ENCODE peak calls at places on chromosomes 1 and 21, in five cellular contexts. A, P, V, W and G are unnamed samples.

GRCh38 chr1:110631836-110632620 is 25.9 kb upstream of the KCNA2 start:
- DNase-seq in A (no peak), V (no peak), W (no peak), P (no peak), G (no peak)

GRCh38 chr1:24779689-24780464 is 34.6 kb downstream of the CLIC4 start:
- DNase-seq in A (no peak), P (no peak), W (no peak), V (no peak), G (no peak)

GRCh38 chr1:162641128-162641527 is 8.9 kb downstream of the DDR2 start:
- DNase-seq in V (no peak), A (no peak), W (no peak), P (no peak), G (no peak)

GRCh38 chr1:164651378-164651951 is 92.5 kb downstream of the PBX1 start:
- DNase-seq in V (peak), W (no peak), A (no peak), P (no peak), G (no peak)

GRCh38 chr21:16002872-16003466 is 273.2 kb downstream of the USP25 start:
- DNase-seq in P (no peak), A (no peak), V (no peak), W (no peak), G (peak)

GRCh38 chr1:193111641-193112090 is 6.5 kb upstream of the GLRX2 start:
- DNase-seq in P (peak), V (peak), W (no peak), A (no peak), G (peak)

GRCh38 chr1:205533729-205534443 is 29.4 kb downstream of the CDK18 start:
- DNase-seq in P (no peak), V (no peak), A (no peak), W (no peak), G (no peak)

GRCh38 chr1:244435562-244436205 is 16.0 kb downstream of the ADSS2 start:
- DNase-seq in A (no peak), V (no peak), W (no peak), P (no peak), G (no peak)

GRCh38 chr1:225474986-225475820 is 47.4 kb upstream of the LBR start:
- DNase-seq in W (peak), V (peak), P (peak), A (peak), G (peak)

GRCh38 chr1:56146449-56146848 is 432.9 kb downstream of the PLPP3 start:
- DNase-seq in P (no peak), A (no peak), W (no peak), V (no peak), G (no peak)

GRCh38 chr1:58529288-58529687 is 17.2 kb downstream of the OMA1 start:
- DNase-seq in P (no peak), A (no peak), W (no peak), V (no peak), G (no peak)

GRCh38 chr1:226034482-226034881 is 28.0 kb upstream of the H3-3A start:
- DNase-seq in V (peak), P (peak), A (no peak), W (no peak), G (peak)

GRCh38 chr1:82392513-82392912 is 591.8 kb downstream of the ADGRL2 start:
- DNase-seq in W (no peak), P (no peak), A (no peak), V (no peak), G (no peak)

GRCh38 chr1:176560681-176561080 is 97.7 kb downstream of the PAPPA2 start:
- DNase-seq in A (no peak), V (no peak), W (no peak), P (no peak), G (no peak)

GRCh38 chr1:30857964-30858363 is 50.6 kb downstream of the SDC3 start:
- DNase-seq in P (no peak), W (no peak), A (no peak), V (no peak), G (no peak)

GRCh38 chr21:45698493-45698947 is 55.0 kb downstream of the PCBP3 start:
- DNase-seq in V (no peak), W (no peak), A (no peak), P (peak), G (no peak)

GRCh38 chr1:24179251-24179895 is 7.7 kb downstream of the IFNLR1 start:
- DNase-seq in A (no peak), W (no peak), V (peak), P (no peak), G (no peak)

GRCh38 chr1:226549937-226550670 is 1.5 kb downstream of the STUM start:
- DNase-seq in V (no peak), A (no peak), P (peak), W (peak), G (peak)

GRCh38 chr21:42433946-42434551 is 30.3 kb downstream of the UBASH3A start:
- DNase-seq in V (peak), W (no peak), A (no peak), P (no peak), G (no peak)

GRCh38 chr1:31562707-31563360 is 13.5 kb upstream of the TINAGL1 start:
- DNase-seq in P (no peak), W (no peak), V (no peak), A (no peak), G (no peak)

GRCh38 chr1:45913183-45913924 is 109.9 kb downstream of the MAST2 start:
- DNase-seq in P (peak), V (no peak), W (no peak), A (no peak), G (no peak)

GRCh38 chr1:178307264-178307663 is 189.5 kb downstream of the CLEC20A start:
- DNase-seq in A (no peak), V (no peak), W (no peak), P (no peak), G (no peak)

GRCh38 chr1:196007763-196008162 is 600.5 kb downstream of the KCNT2 start:
- DNase-seq in V (no peak), P (no peak), W (no peak), A (no peak), G (no peak)

GRCh38 chr1:155877945-155878344 is 18.6 kb downstream of the SYT11 start:
- DNase-seq in W (no peak), V (no peak), P (no peak), A (no peak), G (no peak)

GRCh38 chr1:52127181-52128175 is 14.4 kb upstream of the ZFYVE9 start:
- DNase-seq in V (peak), W (peak), P (no peak), A (no peak), G (peak)

GRCh38 chr1:78385744-78386462 is 104.9 kb upstream of the PTGFR start:
- DNase-seq in W (no peak), A (no peak), V (no peak), P (no peak), G (no peak)

GRCh38 chr1:218467101-218467728 is 122.1 kb downstream of the TGFB2 start:
- DNase-seq in A (no peak), P (no peak), W (no peak), V (no peak), G (no peak)

GRCh38 chr1:10726355-10726754 is 70.1 kb downstream of the CASZ1 start:
- DNase-seq in A (no peak), W (no peak), P (peak), V (no peak), G (no peak)